ENCODE peak calls at places on chromosomes 2 and 18, in seven cellular contexts. H, S, U, N, W, Z and P are unnamed samples.

GRCh38 chr2:241009601-241010530 is 11.4 kb downstream of the SNED1 start:
- DNase-seq in H (no peak), W (no peak), U (peak), S (peak), Z (peak), N (no peak), P (peak)

GRCh38 chr2:18684202-18685040 is 95.1 kb upstream of the NT5C1B start:
- DNase-seq in N (no peak), H (no peak), Z (no peak), W (no peak), U (peak), S (no peak), P (no peak)

GRCh38 chr2:44273596-44273995 is 1.7 kb upstream of the SLC3A1 start:
- DNase-seq in H (no peak), Z (no peak), U (no peak), S (no peak), N (no peak), W (no peak), P (no peak)

GRCh38 chr2:164412831-164413230 is 208.5 kb downstream of the GRB14 start:
- DNase-seq in N (no peak), Z (no peak), W (no peak), U (no peak), S (no peak), H (no peak), P (no peak)

GRCh38 chr2:210667726-210668125 is 111.3 kb downstream of the CPS1 start:
- DNase-seq in U (no peak), H (no peak), W (no peak), S (no peak), N (no peak), Z (no peak), P (no peak)

GRCh38 chr2:95310211-95310610 is 13.1 kb downstream of the KCNIP3 start:
- DNase-seq in W (no peak), H (no peak), S (no peak), Z (no peak), N (no peak), U (no peak), P (no peak)

GRCh38 chr2:65518751-65519150 is 86.4 kb upstream of the SPRED2 start:
- DNase-seq in S (no peak), Z (peak), N (no peak), H (no peak), U (no peak), W (no peak), P (no peak)

GRCh38 chr18:78459646-78460045 is 520.0 kb upstream of the SALL3 start:
- DNase-seq in N (no peak), W (no peak), H (no peak), S (peak), U (no peak), Z (no peak), P (no peak)

GRCh38 chr2:169767243-169767888 is 31.3 kb upstream of the SSB start:
- DNase-seq in U (peak), Z (no peak), W (peak), N (no peak), S (peak), H (no peak), P (peak)

GRCh38 chr18:24959100-24959499 is 392.9 kb downstream of the ZNF521 start:
- DNase-seq in Z (no peak), U (peak), H (no peak), N (no peak), S (no peak), W (no peak), P (no peak)

GRCh38 chr2:46943881-46944798 is 28.5 kb upstream of the MCFD2 start:
- DNase-seq in H (no peak), U (no peak), Z (no peak), S (no peak), W (no peak), N (no peak), P (peak)

GRCh38 chr2:221774136-221774535 is 202.0 kb upstream of the EPHA4 start:
- DNase-seq in U (no peak), W (no peak), Z (no peak), N (no peak), H (no peak), S (no peak), P (no peak)

GRCh38 chr2:51998890-51999289 is 967.0 kb upstream of the NRXN1 start:
- DNase-seq in U (no peak), N (no peak), Z (no peak), W (no peak), S (no peak), H (no peak), P (no peak)

GRCh38 chr2:232884001-232884421 is 13.9 kb downstream of the SNORC start:
- DNase-seq in H (no peak), W (no peak), S (no peak), U (no peak), Z (no peak), N (no peak), P (no peak)

GRCh38 chr2:231648579-231649174 is 56.0 kb downstream of the TEX44 start:
- DNase-seq in S (peak), W (peak), U (peak), N (no peak), H (no peak), Z (no peak), P (no peak)

GRCh38 chr2:134080759-134081158 is 173.1 kb upstream of the MGAT5 start:
- DNase-seq in Z (no peak), N (no peak), W (no peak), U (no peak), H (no peak), S (no peak), P (no peak)

GRCh38 chr2:65057391-65058052 is 1.3 kb downstream of the CEP68 start:
- DNase-seq in S (peak), N (no peak), H (no peak), U (no peak), W (peak), Z (no peak), P (no peak)

GRCh38 chr2:163122257-163122656 is 283.7 kb upstream of the KCNH7 start:
- DNase-seq in W (no peak), H (no peak), U (no peak), Z (no peak), S (no peak), N (no peak), P (no peak)

GRCh38 chr2:110095994-110096633 is 19.5 kb downstream of the MALL start:
- DNase-seq in Z (peak), U (no peak), N (no peak), S (no peak), H (no peak), W (no peak), P (no peak)

GRCh38 chr2:102365763-102366162 is 10.2 kb downstream of the IL18R1 start:
- DNase-seq in N (no peak), H (no peak), Z (no peak), W (no peak), U (no peak), S (no peak), P (no peak)

GRCh38 chr2:38540580-38541290 is 62.0 kb downstream of the HNRNPLL start:
- DNase-seq in U (no peak), H (no peak), Z (no peak), W (no peak), N (no peak), S (no peak), P (no peak)

GRCh38 chr2:39805936-39806608 is 27.0 kb upstream of the THUMPD2 start:
- DNase-seq in N (no peak), H (no peak), Z (no peak), S (no peak), U (peak), W (no peak), P (no peak)

GRCh38 chr2:7794916-7795315 is 877.7 kb downstream of the RNF144A start:
- DNase-seq in H (no peak), S (no peak), Z (no peak), N (no peak), U (no peak), W (no peak), P (no peak)

GRCh38 chr2:162091325-162092007 is 17.5 kb upstream of the DPP4 start:
- DNase-seq in W (no peak), Z (no peak), U (no peak), N (no peak), H (no peak), S (peak), P (peak)

GRCh38 chr2:201254331-201254730 is 6.0 kb upstream of the CASP8 start:
- DNase-seq in N (no peak), H (no peak), Z (no peak), W (no peak), U (peak), S (peak), P (no peak)

GRCh38 chr2:41698787-41699422 is 348.9 kb upstream of the PKDCC start:
- DNase-seq in H (no peak), Z (no peak), W (no peak), S (no peak), N (no peak), U (no peak), P (no peak)

GRCh38 chr2:239143858-239144712 is 256.7 kb downstream of the HDAC4 start:
- DNase-seq in N (no peak), U (peak), S (peak), H (no peak), W (peak), Z (no peak), P (no peak)